ENCODE peak calls at places on chromosomes 4 and X, in ten cellular contexts. One of them, this sample, is unnamed.

GRCh38 chr4:87041142-87041541 is 106.3 kb downstream of the AFF1 start:
- DNase-seq in upper lobe of left lung: no peak
- DNase-seq in breast epithelium: no peak
- DNase-seq in stomach: no peak
- DNase-seq in SK-N-SH: no peak
- DNase-seq in GM12892: no peak
- DNase-seq in GM23338: no peak
- DNase-seq in prostate gland: no peak
- DNase-seq in K562: no peak
- DNase-seq in endothelial cell of umbilical vein: no peak
- DNase-seq in this sample: no peak

GRCh38 chr4:97238956-97239698 is 904.1 kb downstream of the STPG2 start:
- DNase-seq in breast epithelium: no peak
- DNase-seq in upper lobe of left lung: no peak
- DNase-seq in SK-N-SH: no peak
- DNase-seq in stomach: no peak
- DNase-seq in GM23338: no peak
- DNase-seq in prostate gland: no peak
- DNase-seq in K562: no peak
- DNase-seq in GM12892: no peak
- DNase-seq in endothelial cell of umbilical vein: no peak
- DNase-seq in this sample: no peak

GRCh38 chr4:153114771-153115321 is 89.4 kb upstream of the TRIM2 start:
- DNase-seq in SK-N-SH: no peak
- DNase-seq in prostate gland: no peak
- DNase-seq in upper lobe of left lung: no peak
- DNase-seq in GM12892: no peak
- DNase-seq in endothelial cell of umbilical vein: no peak
- DNase-seq in stomach: peak; percentile 47
- DNase-seq in breast epithelium: no peak
- DNase-seq in K562: no peak
- DNase-seq in GM23338: no peak
- DNase-seq in this sample: no peak

GRCh38 chr4:42404001-42404400 is 6.7 kb downstream of the SHISA3 start:
- DNase-seq in breast epithelium: no peak
- DNase-seq in GM12892: no peak
- DNase-seq in GM23338: peak; percentile 69
- DNase-seq in upper lobe of left lung: no peak
- DNase-seq in K562: no peak
- DNase-seq in SK-N-SH: no peak
- DNase-seq in stomach: no peak
- DNase-seq in endothelial cell of umbilical vein: no peak
- DNase-seq in prostate gland: no peak
- DNase-seq in this sample: no peak

GRCh38 chrX:128396601-128397000 is 344.4 kb upstream of the ACTRT1 start:
- DNase-seq in stomach: no peak
- DNase-seq in GM12892: no peak
- DNase-seq in K562: no peak
- DNase-seq in endothelial cell of umbilical vein: peak; percentile 17
- DNase-seq in upper lobe of left lung: no peak
- DNase-seq in SK-N-SH: no peak
- DNase-seq in breast epithelium: no peak
- DNase-seq in prostate gland: no peak
- DNase-seq in GM23338: no peak
- DNase-seq in this sample: no peak

GRCh38 chrX:154412468-154412867 is 1.1 kb downstream of the TAFAZZIN start:
- DNase-seq in endothelial cell of umbilical vein: no peak
- DNase-seq in breast epithelium: no peak
- DNase-seq in stomach: no peak
- DNase-seq in prostate gland: no peak
- DNase-seq in GM12892: no peak
- DNase-seq in K562: no peak
- DNase-seq in GM23338: no peak
- DNase-seq in upper lobe of left lung: peak; percentile 65
- DNase-seq in SK-N-SH: peak; percentile 57
- DNase-seq in this sample: no peak

GRCh38 chr4:48379587-48380140 is 38.3 kb downstream of the SLAIN2 start:
- DNase-seq in SK-N-SH: peak; percentile 72
- DNase-seq in endothelial cell of umbilical vein: no peak
- DNase-seq in stomach: no peak
- DNase-seq in GM12892: no peak
- DNase-seq in prostate gland: no peak
- DNase-seq in K562: no peak
- DNase-seq in upper lobe of left lung: no peak
- DNase-seq in breast epithelium: no peak
- DNase-seq in GM23338: no peak
- DNase-seq in this sample: no peak

GRCh38 chr4:86233681-86234080 is 126.2 kb downstream of the MAPK10 start:
- DNase-seq in GM23338: no peak
- DNase-seq in endothelial cell of umbilical vein: no peak
- DNase-seq in stomach: no peak
- DNase-seq in breast epithelium: no peak
- DNase-seq in K562: no peak
- DNase-seq in prostate gland: no peak
- DNase-seq in GM12892: no peak
- DNase-seq in upper lobe of left lung: no peak
- DNase-seq in SK-N-SH: no peak
- DNase-seq in this sample: no peak

GRCh38 chr4:108203377-108203776 is 34.6 kb upstream of the LEF1 start:
- DNase-seq in K562: no peak
- DNase-seq in SK-N-SH: no peak
- DNase-seq in stomach: no peak
- DNase-seq in upper lobe of left lung: no peak
- DNase-seq in GM12892: no peak
- DNase-seq in prostate gland: no peak
- DNase-seq in GM23338: no peak
- DNase-seq in endothelial cell of umbilical vein: no peak
- DNase-seq in breast epithelium: no peak
- DNase-seq in this sample: no peak

GRCh38 chr4:119014658-119015057 is 121.0 kb upstream of the MYOZ2 start:
- DNase-seq in SK-N-SH: no peak
- DNase-seq in endothelial cell of umbilical vein: no peak
- DNase-seq in prostate gland: no peak
- DNase-seq in upper lobe of left lung: no peak
- DNase-seq in K562: no peak
- DNase-seq in stomach: no peak
- DNase-seq in GM23338: no peak
- DNase-seq in breast epithelium: no peak
- DNase-seq in GM12892: no peak
- DNase-seq in this sample: no peak

GRCh38 chrX:72468607-72469006 is 104.0 kb downstream of the HDAC8 start:
- DNase-seq in upper lobe of left lung: no peak
- DNase-seq in breast epithelium: no peak
- DNase-seq in prostate gland: no peak
- DNase-seq in endothelial cell of umbilical vein: no peak
- DNase-seq in SK-N-SH: no peak
- DNase-seq in stomach: no peak
- DNase-seq in GM23338: no peak
- DNase-seq in K562: no peak
- DNase-seq in GM12892: no peak
- DNase-seq in this sample: no peak

GRCh38 chr4:124936427-124936826 is 223.9 kb upstream of the ANKRD50 start:
- DNase-seq in GM23338: no peak
- DNase-seq in endothelial cell of umbilical vein: no peak
- DNase-seq in GM12892: no peak
- DNase-seq in SK-N-SH: peak; percentile 2
- DNase-seq in breast epithelium: no peak
- DNase-seq in prostate gland: no peak
- DNase-seq in upper lobe of left lung: peak; percentile 75
- DNase-seq in stomach: peak; percentile 83
- DNase-seq in K562: no peak
- DNase-seq in this sample: no peak

GRCh38 chrX:26160301-26160700 is at the start of gene MAGEB6B:
- DNase-seq in GM12892: no peak
- DNase-seq in breast epithelium: no peak
- DNase-seq in stomach: no peak
- DNase-seq in K562: no peak
- DNase-seq in upper lobe of left lung: no peak
- DNase-seq in SK-N-SH: no peak
- DNase-seq in GM23338: no peak
- DNase-seq in endothelial cell of umbilical vein: no peak
- DNase-seq in prostate gland: no peak
- DNase-seq in this sample: no peak

GRCh38 chr4:24237709-24238108 is 346.6 kb downstream of the DHX15 start:
- DNase-seq in GM12892: no peak
- DNase-seq in upper lobe of left lung: no peak
- DNase-seq in prostate gland: no peak
- DNase-seq in stomach: no peak
- DNase-seq in SK-N-SH: no peak
- DNase-seq in GM23338: no peak
- DNase-seq in breast epithelium: no peak
- DNase-seq in endothelial cell of umbilical vein: no peak
- DNase-seq in K562: no peak
- DNase-seq in this sample: no peak
- TF ChIP-seq POLR2AphosphoS5 in GM12892: no peak
- TF ChIP-seq POLR2AphosphoS5 in upper lobe of left lung: no peak
- TF ChIP-seq POLR2AphosphoS5 in prostate gland: no peak
- TF ChIP-seq POLR2AphosphoS5 in stomach: no peak
- TF ChIP-seq POLR2AphosphoS5 in SK-N-SH: no peak
- TF ChIP-seq POLR2AphosphoS5 in GM23338: no peak
- TF ChIP-seq POLR2AphosphoS5 in breast epithelium: no peak
- TF ChIP-seq POLR2AphosphoS5 in endothelial cell of umbilical vein: no peak
- TF ChIP-seq POLR2AphosphoS5 in K562: no peak
- TF ChIP-seq POLR2AphosphoS5 in this sample: no peak

DNA sequence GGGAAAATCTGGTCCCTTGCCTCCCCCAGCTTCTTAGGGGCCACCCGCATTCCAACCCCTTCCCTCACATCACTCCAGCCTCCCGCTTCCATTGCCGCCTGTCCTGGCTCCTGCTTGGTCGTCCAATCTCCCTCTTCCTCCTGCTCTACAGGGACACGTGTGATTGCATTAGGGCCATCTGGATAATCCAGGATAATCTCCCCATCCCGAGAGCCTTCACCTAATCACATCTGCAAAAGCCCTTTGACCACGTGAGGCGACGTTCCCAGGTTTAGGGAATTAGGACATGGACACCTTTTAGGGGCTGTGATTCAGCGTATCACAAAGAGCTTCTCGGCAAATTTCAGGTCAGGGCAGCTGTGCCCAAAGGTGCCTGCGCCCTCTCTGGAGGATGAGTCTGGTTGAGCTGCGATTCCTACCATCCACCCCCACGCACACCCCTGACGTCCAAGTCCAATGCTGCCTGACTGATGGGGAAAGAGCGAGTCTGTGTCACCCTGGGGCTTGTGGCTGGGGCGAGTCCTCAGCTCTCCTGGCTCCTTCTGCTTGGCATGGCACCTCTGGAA is 104.6 kb downstream of the PSAPL1 start:
- DNase-seq in upper lobe of left lung: no peak
- DNase-seq in breast epithelium: no peak
- DNase-seq in K562: no peak
- DNase-seq in SK-N-SH: no peak
- DNase-seq in endothelial cell of umbilical vein: no peak
- DNase-seq in prostate gland: no peak
- DNase-seq in GM12892: no peak
- DNase-seq in stomach: no peak
- DNase-seq in GM23338: peak; percentile 38
- DNase-seq in this sample: no peak
- TF ChIP-seq POLR2AphosphoS5 in upper lobe of left lung: no peak
- TF ChIP-seq POLR2AphosphoS5 in breast epithelium: no peak
- TF ChIP-seq POLR2AphosphoS5 in K562: no peak
- TF ChIP-seq POLR2AphosphoS5 in SK-N-SH: no peak
- TF ChIP-seq POLR2AphosphoS5 in endothelial cell of umbilical vein: no peak
- TF ChIP-seq POLR2AphosphoS5 in prostate gland: no peak
- TF ChIP-seq POLR2AphosphoS5 in GM12892: no peak
- TF ChIP-seq POLR2AphosphoS5 in stomach: no peak
- TF ChIP-seq POLR2AphosphoS5 in GM23338: no peak
- TF ChIP-seq POLR2AphosphoS5 in this sample: no peak

GRCh38 chr4:139576219-139576618 is 20.2 kb upstream of the SETD7 start:
- DNase-seq in GM12892: no peak
- DNase-seq in endothelial cell of umbilical vein: no peak
- DNase-seq in K562: no peak
- DNase-seq in GM23338: no peak
- DNase-seq in prostate gland: no peak
- DNase-seq in stomach: no peak
- DNase-seq in SK-N-SH: no peak
- DNase-seq in upper lobe of left lung: no peak
- DNase-seq in breast epithelium: no peak
- DNase-seq in this sample: no peak
- TF ChIP-seq POLR2AphosphoS5 in GM12892: no peak
- TF ChIP-seq POLR2AphosphoS5 in endothelial cell of umbilical vein: no peak
- TF ChIP-seq POLR2AphosphoS5 in K562: no peak
- TF ChIP-seq POLR2AphosphoS5 in GM23338: no peak
- TF ChIP-seq POLR2AphosphoS5 in prostate gland: no peak
- TF ChIP-seq POLR2AphosphoS5 in stomach: no peak
- TF ChIP-seq POLR2AphosphoS5 in SK-N-SH: no peak
- TF ChIP-seq POLR2AphosphoS5 in upper lobe of left lung: no peak
- TF ChIP-seq POLR2AphosphoS5 in breast epithelium: no peak
- TF ChIP-seq POLR2AphosphoS5 in this sample: no peak

GRCh38 chr4:2850966-2851782 is 7.5 kb downstream of the ADD1 start:
- DNase-seq in K562: no peak
- DNase-seq in prostate gland: no peak
- DNase-seq in stomach: no peak
- DNase-seq in GM23338: no peak
- DNase-seq in endothelial cell of umbilical vein: no peak
- DNase-seq in upper lobe of left lung: no peak
- DNase-seq in SK-N-SH: no peak
- DNase-seq in GM12892: no peak
- DNase-seq in breast epithelium: no peak
- DNase-seq in this sample: no peak

GRCh38 chr4:2849267-2850140 is 5.9 kb downstream of the ADD1 start:
- DNase-seq in upper lobe of left lung: no peak
- DNase-seq in SK-N-SH: no peak
- DNase-seq in breast epithelium: no peak
- DNase-seq in endothelial cell of umbilical vein: no peak
- DNase-seq in GM23338: no peak
- DNase-seq in prostate gland: no peak
- DNase-seq in stomach: peak; percentile 51
- DNase-seq in GM12892: no peak
- DNase-seq in K562: no peak
- DNase-seq in this sample: no peak

GRCh38 chr4:2855584-2855983 is 11.9 kb downstream of the ADD1 start:
- DNase-seq in endothelial cell of umbilical vein: no peak
- DNase-seq in SK-N-SH: no peak
- DNase-seq in stomach: no peak
- DNase-seq in prostate gland: no peak
- DNase-seq in K562: no peak
- DNase-seq in upper lobe of left lung: no peak
- DNase-seq in breast epithelium: no peak
- DNase-seq in GM23338: no peak
- DNase-seq in GM12892: no peak
- DNase-seq in this sample: peak; percentile 63

GRCh38 chr4:2856266-2856665 is 12.6 kb downstream of the ADD1 start:
- DNase-seq in GM12892: no peak
- DNase-seq in upper lobe of left lung: no peak
- DNase-seq in K562: no peak
- DNase-seq in endothelial cell of umbilical vein: no peak
- DNase-seq in breast epithelium: no peak
- DNase-seq in prostate gland: no peak
- DNase-seq in SK-N-SH: no peak
- DNase-seq in stomach: no peak
- DNase-seq in GM23338: no peak
- DNase-seq in this sample: no peak

DNA sequence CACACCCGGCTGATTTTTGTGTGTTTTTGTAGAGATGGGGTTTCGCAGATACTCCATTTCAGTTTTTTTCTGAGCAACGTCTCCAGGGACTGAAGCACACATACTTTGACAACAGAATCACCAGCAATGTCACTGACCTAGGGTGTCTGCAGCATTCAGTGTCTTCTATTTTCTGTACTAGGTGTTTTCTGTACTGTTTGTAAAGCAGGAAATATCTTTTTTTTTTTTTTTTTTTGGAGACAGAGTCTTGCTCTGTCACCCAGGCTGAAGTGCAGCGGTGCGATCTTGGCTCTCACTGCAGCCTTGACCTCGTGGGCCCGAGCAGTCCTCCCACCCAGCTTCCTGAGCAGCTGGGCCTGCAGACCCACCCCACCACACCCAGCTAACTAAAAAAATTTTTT is 8.8 kb downstream of the ADD1 start:
- DNase-seq in breast epithelium: no peak
- DNase-seq in SK-N-SH: no peak
- DNase-seq in GM12892: no peak
- DNase-seq in stomach: no peak
- DNase-seq in endothelial cell of umbilical vein: no peak
- DNase-seq in GM23338: no peak
- DNase-seq in K562: peak; percentile 63
- DNase-seq in upper lobe of left lung: peak; percentile 48
- DNase-seq in prostate gland: no peak
- DNase-seq in this sample: no peak
- TF ChIP-seq POLR2AphosphoS5 in breast epithelium: no peak
- TF ChIP-seq POLR2AphosphoS5 in SK-N-SH: no peak
- TF ChIP-seq POLR2AphosphoS5 in GM12892: no peak
- TF ChIP-seq POLR2AphosphoS5 in stomach: no peak
- TF ChIP-seq POLR2AphosphoS5 in endothelial cell of umbilical vein: no peak
- TF ChIP-seq POLR2AphosphoS5 in GM23338: no peak
- TF ChIP-seq POLR2AphosphoS5 in K562: no peak
- TF ChIP-seq POLR2AphosphoS5 in upper lobe of left lung: peak; percentile 58
- TF ChIP-seq POLR2AphosphoS5 in prostate gland: no peak
- TF ChIP-seq POLR2AphosphoS5 in this sample: no peak